ENCODE peak calls at places on chromosomes 3 and 15, in ten cellular contexts. One of them, this sample, is unnamed.

GRCh38 chr3:13711911-13712650 is 163.2 kb downstream of the FBLN2 start:
- DNase-seq in GM04503: no peak
- DNase-seq in hypothalamus: no peak
- DNase-seq in ACHN: no peak
- DNase-seq in AG04450: no peak
- DNase-seq in ovary: no peak
- DNase-seq in A549: no peak
- DNase-seq in cardiac fibroblast: no peak
- DNase-seq in T1000: no peak
- DNase-seq in substantia nigra: no peak
- DNase-seq in this sample: no peak

GRCh38 chr3:188523291-188523690 is 369.3 kb downstream of the LPP start:
- DNase-seq in GM04503: no peak
- DNase-seq in hypothalamus: no peak
- DNase-seq in ACHN: no peak
- DNase-seq in AG04450: no peak
- DNase-seq in ovary: no peak
- DNase-seq in A549: no peak
- DNase-seq in cardiac fibroblast: no peak
- DNase-seq in T1000: no peak
- DNase-seq in substantia nigra: no peak
- DNase-seq in this sample: no peak

GRCh38 chr3:136984837-136985236 is 27.1 kb downstream of the IL20RB start:
- DNase-seq in GM04503: no peak
- DNase-seq in hypothalamus: no peak
- DNase-seq in ACHN: no peak
- DNase-seq in AG04450: peak; percentile 16
- DNase-seq in ovary: no peak
- DNase-seq in A549: no peak
- DNase-seq in cardiac fibroblast: peak; percentile 90
- DNase-seq in T1000: no peak
- DNase-seq in substantia nigra: no peak
- DNase-seq in this sample: no peak

GRCh38 chr3:62554264-62554799 is 181.0 kb upstream of the FEZF2 start:
- DNase-seq in GM04503: no peak
- DNase-seq in hypothalamus: no peak
- DNase-seq in ACHN: peak; percentile 13
- DNase-seq in AG04450: no peak
- DNase-seq in ovary: no peak
- DNase-seq in A549: peak; percentile 1
- DNase-seq in cardiac fibroblast: peak; percentile 16
- DNase-seq in T1000: no peak
- DNase-seq in substantia nigra: no peak
- DNase-seq in this sample: no peak

GRCh38 chr3:58824285-58824684 is 157.7 kb upstream of the FAM3D start:
- DNase-seq in GM04503: no peak
- DNase-seq in hypothalamus: no peak
- DNase-seq in ACHN: peak; percentile 70
- DNase-seq in AG04450: peak; percentile 33
- DNase-seq in ovary: no peak
- DNase-seq in A549: peak; percentile 4
- DNase-seq in cardiac fibroblast: peak; percentile 65
- DNase-seq in T1000: no peak
- DNase-seq in substantia nigra: peak; percentile 1
- DNase-seq in this sample: peak; percentile 23

GRCh38 chr3:188179006-188179966 is 25.3 kb downstream of the LPP start:
- DNase-seq in GM04503: peak; percentile 78
- DNase-seq in hypothalamus: no peak
- DNase-seq in ACHN: no peak
- DNase-seq in AG04450: peak; percentile 76
- DNase-seq in ovary: no peak
- DNase-seq in A549: no peak
- DNase-seq in cardiac fibroblast: no peak
- DNase-seq in T1000: no peak
- DNase-seq in substantia nigra: no peak
- DNase-seq in this sample: no peak

GRCh38 chr3:146827836-146828235 is 222.7 kb upstream of the PLSCR5 start:
- DNase-seq in GM04503: no peak
- DNase-seq in hypothalamus: no peak
- DNase-seq in ACHN: no peak
- DNase-seq in AG04450: no peak
- DNase-seq in ovary: no peak
- DNase-seq in A549: no peak
- DNase-seq in cardiac fibroblast: no peak
- DNase-seq in T1000: no peak
- DNase-seq in substantia nigra: no peak
- DNase-seq in this sample: no peak

GRCh38 chr3:117036259-117036799 is 326.8 kb downstream of the TUSC7 start:
- DNase-seq in GM04503: peak; percentile 28
- DNase-seq in hypothalamus: no peak
- DNase-seq in ACHN: no peak
- DNase-seq in AG04450: peak; percentile 27
- DNase-seq in ovary: no peak
- DNase-seq in A549: no peak
- DNase-seq in cardiac fibroblast: peak; percentile 79
- DNase-seq in T1000: peak; percentile 55
- DNase-seq in substantia nigra: no peak
- DNase-seq in this sample: no peak

GRCh38 chr3:168467085-168467714 is 371.5 kb upstream of the GOLIM4 start:
- DNase-seq in GM04503: no peak
- DNase-seq in hypothalamus: peak; percentile 0
- DNase-seq in ACHN: peak; percentile 43
- DNase-seq in AG04450: peak; percentile 42
- DNase-seq in ovary: no peak
- DNase-seq in A549: no peak
- DNase-seq in cardiac fibroblast: peak; percentile 56
- DNase-seq in T1000: no peak
- DNase-seq in substantia nigra: no peak
- DNase-seq in this sample: no peak

GRCh38 chr3:138065939-138066338 is 49.5 kb downstream of the DZIP1L start:
- DNase-seq in GM04503: no peak
- DNase-seq in hypothalamus: no peak
- DNase-seq in ACHN: no peak
- DNase-seq in AG04450: no peak
- DNase-seq in ovary: no peak
- DNase-seq in A549: no peak
- DNase-seq in cardiac fibroblast: no peak
- DNase-seq in T1000: no peak
- DNase-seq in substantia nigra: no peak
- DNase-seq in this sample: no peak

GRCh38 chr3:113668015-113668414 is 28.4 kb downstream of the USF3 start:
- DNase-seq in GM04503: no peak
- DNase-seq in hypothalamus: no peak
- DNase-seq in ACHN: no peak
- DNase-seq in AG04450: peak; percentile 63
- DNase-seq in ovary: no peak
- DNase-seq in A549: no peak
- DNase-seq in cardiac fibroblast: peak; percentile 17
- DNase-seq in T1000: no peak
- DNase-seq in substantia nigra: no peak
- DNase-seq in this sample: no peak

GRCh38 chr3:16318216-16318615 is 53.2 kb downstream of the OXNAD1 start:
- DNase-seq in GM04503: peak; percentile 44
- DNase-seq in hypothalamus: no peak
- DNase-seq in ACHN: no peak
- DNase-seq in AG04450: peak; percentile 57
- DNase-seq in ovary: no peak
- DNase-seq in A549: no peak
- DNase-seq in cardiac fibroblast: peak; percentile 39
- DNase-seq in T1000: no peak
- DNase-seq in substantia nigra: no peak
- DNase-seq in this sample: no peak

GRCh38 chr3:124800511-124801374 is 70.5 kb downstream of the UMPS start:
- DNase-seq in GM04503: no peak
- DNase-seq in hypothalamus: peak; percentile 37
- DNase-seq in ACHN: no peak
- DNase-seq in AG04450: no peak
- DNase-seq in ovary: peak; percentile 74
- DNase-seq in A549: no peak
- DNase-seq in cardiac fibroblast: peak; percentile 91
- DNase-seq in T1000: no peak
- DNase-seq in substantia nigra: peak; percentile 22
- DNase-seq in this sample: peak; percentile 10

GRCh38 chr15:89486726-89487050 is 9.7 kb downstream of the RHCG start:
- DNase-seq in GM04503: no peak
- DNase-seq in hypothalamus: no peak
- DNase-seq in ACHN: no peak
- DNase-seq in AG04450: no peak
- DNase-seq in ovary: no peak
- DNase-seq in A549: no peak
- DNase-seq in cardiac fibroblast: no peak
- DNase-seq in T1000: no peak
- DNase-seq in substantia nigra: no peak
- DNase-seq in this sample: no peak

GRCh38 chr3:127691494-127691893 is 18.7 kb downstream of the ABTB1 start:
- DNase-seq in GM04503: no peak
- DNase-seq in hypothalamus: no peak
- DNase-seq in ACHN: no peak
- DNase-seq in AG04450: no peak
- DNase-seq in ovary: no peak
- DNase-seq in A549: no peak
- DNase-seq in cardiac fibroblast: no peak
- DNase-seq in T1000: no peak
- DNase-seq in substantia nigra: no peak
- DNase-seq in this sample: no peak

GRCh38 chr15:76342046-76342381 is 5.4 kb downstream of the ISL2 start:
- DNase-seq in GM04503: no peak
- DNase-seq in hypothalamus: no peak
- DNase-seq in ACHN: no peak
- DNase-seq in AG04450: no peak
- DNase-seq in ovary: no peak
- DNase-seq in A549: no peak
- DNase-seq in cardiac fibroblast: no peak
- DNase-seq in T1000: no peak
- DNase-seq in substantia nigra: no peak
- DNase-seq in this sample: no peak

GRCh38 chr15:67358812-67359211 is 104.2 kb downstream of the IQCH start:
- DNase-seq in GM04503: no peak
- DNase-seq in hypothalamus: no peak
- DNase-seq in ACHN: no peak
- DNase-seq in AG04450: no peak
- DNase-seq in ovary: no peak
- DNase-seq in A549: no peak
- DNase-seq in cardiac fibroblast: no peak
- DNase-seq in T1000: no peak
- DNase-seq in substantia nigra: no peak
- DNase-seq in this sample: no peak

GRCh38 chr3:46733026-46733800 is 15.5 kb upstream of the PRSS50 start:
- DNase-seq in GM04503: no peak
- DNase-seq in hypothalamus: no peak
- DNase-seq in ACHN: no peak
- DNase-seq in AG04450: no peak
- DNase-seq in ovary: no peak
- DNase-seq in A549: no peak
- DNase-seq in cardiac fibroblast: peak; percentile 17
- DNase-seq in T1000: no peak
- DNase-seq in substantia nigra: no peak
- DNase-seq in this sample: no peak

GRCh38 chr15:101047301-101047781 is 128.2 kb downstream of the LRRK1 start:
- DNase-seq in GM04503: no peak
- DNase-seq in hypothalamus: no peak
- DNase-seq in ACHN: no peak
- DNase-seq in AG04450: no peak
- DNase-seq in ovary: peak; percentile 29
- DNase-seq in A549: no peak
- DNase-seq in cardiac fibroblast: no peak
- DNase-seq in T1000: no peak
- DNase-seq in substantia nigra: no peak
- DNase-seq in this sample: no peak

GRCh38 chr15:70420421-70421196 is 322.9 kb upstream of the TLE3 start:
- DNase-seq in GM04503: no peak
- DNase-seq in hypothalamus: no peak
- DNase-seq in ACHN: no peak
- DNase-seq in AG04450: no peak
- DNase-seq in ovary: no peak
- DNase-seq in A549: no peak
- DNase-seq in cardiac fibroblast: no peak
- DNase-seq in T1000: no peak
- DNase-seq in substantia nigra: no peak
- DNase-seq in this sample: no peak

GRCh38 chr3:183826854-183827253 is 1.5 kb upstream of the MAP6D1 start:
- DNase-seq in GM04503: no peak
- DNase-seq in hypothalamus: no peak
- DNase-seq in ACHN: no peak
- DNase-seq in AG04450: no peak
- DNase-seq in ovary: no peak
- DNase-seq in A549: no peak
- DNase-seq in cardiac fibroblast: no peak
- DNase-seq in T1000: no peak
- DNase-seq in substantia nigra: no peak
- DNase-seq in this sample: no peak

GRCh38 chr3:39383190-39383912 is at the start of gene SLC25A38:
- DNase-seq in GM04503: peak; percentile 39
- DNase-seq in hypothalamus: no peak
- DNase-seq in ACHN: peak; percentile 87
- DNase-seq in AG04450: peak; percentile 50
- DNase-seq in ovary: peak; percentile 78
- DNase-seq in A549: peak; percentile 95
- DNase-seq in cardiac fibroblast: peak; percentile 89
- DNase-seq in T1000: no peak
- DNase-seq in substantia nigra: no peak
- DNase-seq in this sample: no peak

GRCh38 chr3:52403271-52403841 is 41.5 kb downstream of the SEMA3G start:
- DNase-seq in GM04503: no peak
- DNase-seq in hypothalamus: no peak
- DNase-seq in ACHN: no peak
- DNase-seq in AG04450: no peak
- DNase-seq in ovary: peak; percentile 15
- DNase-seq in A549: no peak
- DNase-seq in cardiac fibroblast: no peak
- DNase-seq in T1000: no peak
- DNase-seq in substantia nigra: no peak
- DNase-seq in this sample: no peak

GRCh38 chr3:45688194-45688881 is 858 bp upstream of the SACM1L start:
- DNase-seq in GM04503: no peak
- DNase-seq in hypothalamus: peak; percentile 41
- DNase-seq in ACHN: peak; percentile 29
- DNase-seq in AG04450: no peak
- DNase-seq in ovary: no peak
- DNase-seq in A549: peak; percentile 33
- DNase-seq in cardiac fibroblast: no peak
- DNase-seq in T1000: peak; percentile 39
- DNase-seq in substantia nigra: no peak
- DNase-seq in this sample: no peak

GRCh38 chr3:14157951-14158350 is 20.4 kb downstream of the XPC start:
- DNase-seq in GM04503: no peak
- DNase-seq in hypothalamus: no peak
- DNase-seq in ACHN: no peak
- DNase-seq in AG04450: no peak
- DNase-seq in ovary: no peak
- DNase-seq in A549: no peak
- DNase-seq in cardiac fibroblast: no peak
- DNase-seq in T1000: no peak
- DNase-seq in substantia nigra: no peak
- DNase-seq in this sample: no peak

GRCh38 chr3:100709840-100710235 is 544 bp downstream of the TFG start:
- DNase-seq in GM04503: no peak
- DNase-seq in hypothalamus: no peak
- DNase-seq in ACHN: peak; percentile 30
- DNase-seq in AG04450: no peak
- DNase-seq in ovary: peak; percentile 67
- DNase-seq in A549: peak; percentile 21
- DNase-seq in cardiac fibroblast: peak; percentile 46
- DNase-seq in T1000: no peak
- DNase-seq in substantia nigra: no peak
- DNase-seq in this sample: peak; percentile 45

GRCh38 chr3:108297636-108298035 is 1.3 kb downstream of the HHLA2 start:
- DNase-seq in GM04503: no peak
- DNase-seq in hypothalamus: no peak
- DNase-seq in ACHN: no peak
- DNase-seq in AG04450: no peak
- DNase-seq in ovary: no peak
- DNase-seq in A549: no peak
- DNase-seq in cardiac fibroblast: no peak
- DNase-seq in T1000: no peak
- DNase-seq in substantia nigra: no peak
- DNase-seq in this sample: no peak

GRCh38 chr3:194879991-194880939 is 194.6 kb downstream of the FAM43A start:
- DNase-seq in GM04503: no peak
- DNase-seq in hypothalamus: peak; percentile 11
- DNase-seq in ACHN: no peak
- DNase-seq in AG04450: no peak
- DNase-seq in ovary: peak; percentile 45
- DNase-seq in A549: no peak
- DNase-seq in cardiac fibroblast: peak; percentile 87
- DNase-seq in T1000: no peak
- DNase-seq in substantia nigra: no peak
- DNase-seq in this sample: no peak

This sample was measured in caudate nucleus.